ENCODE peak calls at places on chromosome 19, in ten cellular contexts. U is uterus, A is adrenal gland, Y is body of pancreas, V is HepG2, H is spleen, N is transverse colon, T is IMR-90, I is heart left ventricle, P is breast epithelium. G is an unnamed sample. For H3K4me1, the result is how much of the 10 kb centered on the place peaks cover.

GRCh38 chr19:39448271-39448670 is 2.9 kb downstream of the SUPT5H start:
- DNase-seq in H (peak), V (no peak), Y (no peak), A (no peak), T (peak), N (no peak), P (no peak), U (no peak), I (no peak), G (no peak)

GRCh38 chr19:41700381-41701195 is 7.8 kb upstream of the CEACAM5 start:
- DNase-seq in A (no peak), H (peak), T (no peak), V (no peak), Y (no peak), U (no peak), P (no peak), I (no peak), N (peak), G (no peak)

GRCh38 chr19:30656520-30657100 is 284.4 kb downstream of the ZNF536 start:
- DNase-seq in P (no peak), U (no peak), I (no peak), H (no peak), V (no peak), A (no peak), Y (no peak), N (no peak), T (no peak), G (no peak)

GRCh38 chr19:10863107-10863700 is 8.1 kb upstream of the CARM1 start:
- DNase-seq in U (no peak), P (peak), Y (peak), T (no peak), I (no peak), A (no peak), V (peak), N (no peak), H (no peak), G (peak)

GRCh38 chr19:45767410-45767880 is 1.6 kb downstream of the SIX5 start:
- DNase-seq in I (peak), N (peak), P (peak), V (peak), Y (peak), H (no peak), U (peak), T (peak), A (peak), G (peak)

GRCh38 chr19:44644391-44645016 is 794 bp downstream of the PVR start:
- DNase-seq in I (no peak), P (peak), Y (peak), T (peak), V (peak), N (peak), H (peak), A (peak), U (no peak), G (peak)

GRCh38 chr19:5627395-5627904 is 4.6 kb downstream of the SAFB start:
- DNase-seq in Y (no peak), I (peak), V (no peak), A (peak), H (peak), N (peak), U (no peak), T (peak), P (peak), G (peak)

GRCh38 chr19:4473708-4474503 is 1.8 kb downstream of the HDGFL2 start:
- DNase-seq in U (no peak), V (no peak), A (no peak), P (no peak), Y (no peak), H (no peak), N (no peak), I (no peak), T (no peak), G (no peak)

GRCh38 chr19:58349590-58349989 is 3.7 kb downstream of the A1BG start:
- DNase-seq in V (no peak), U (no peak), P (no peak), N (no peak), I (no peak), A (no peak), Y (no peak), H (peak), T (no peak), G (no peak)

GRCh38 chr19:13985771-13986347 is 20.3 kb downstream of the RFX1 start:
- DNase-seq in V (no peak), P (no peak), T (no peak), A (no peak), N (no peak), I (no peak), Y (no peak), U (no peak), H (no peak), G (no peak)

GRCh38 chr19:30082611-30083010 is 140.6 kb downstream of the URI1 start:
- DNase-seq in A (no peak), T (no peak), Y (no peak), U (no peak), H (peak), V (no peak), P (no peak), N (no peak), I (no peak), G (no peak)

GRCh38 chr19:47719047-47719885 is 6.0 kb downstream of the EHD2 start:
- DNase-seq in A (peak), I (peak), V (peak), Y (peak), H (peak), T (peak), P (peak), U (peak), N (peak), G (peak)

GRCh38 chr19:38975214-38975860 is at the start of gene FBXO17:
- DNase-seq in H (no peak), I (peak), N (peak), V (peak), U (peak), T (peak), Y (peak), A (peak), P (no peak), G (peak)

GRCh38 chr19:31146546-31147183 is 202.6 kb downstream of the TSHZ3 start:
- DNase-seq in P (no peak), A (no peak), T (no peak), N (no peak), V (no peak), U (no peak), I (no peak), Y (no peak), H (no peak), G (no peak)

GRCh38 chr19:38977445-38978314 is 2.1 kb upstream of the FBXO17 start:
- DNase-seq in H (no peak), V (no peak), Y (no peak), N (no peak), A (no peak), I (no peak), T (peak), U (no peak), P (no peak), G (no peak)

GRCh38 chr19:55549500-55550320 is 4.4 kb upstream of the SBK3 start:
- DNase-seq in H (no peak), U (no peak), I (peak), N (peak), Y (no peak), V (peak), P (no peak), A (no peak), T (peak), G (no peak)

GRCh38 chr19:9850235-9850959 is 15.3 kb downstream of the PIN1 start:
- DNase-seq in V (no peak), P (no peak), A (no peak), H (no peak), I (no peak), Y (no peak), T (no peak), N (no peak), U (no peak), G (no peak)

GRCh38 chr19:38263696-38264485 is 482 bp upstream of the SPINT2 start:
- DNase-seq in P (peak), T (peak), A (peak), U (no peak), I (peak), H (no peak), V (peak), Y (peak), N (peak), G (peak)

GRCh38 chr19:35060160-35060855 is 18.8 kb downstream of the HPN start:
- DNase-seq in H (no peak), U (no peak), Y (no peak), I (no peak), P (no peak), V (no peak), T (no peak), N (no peak), A (no peak), G (no peak)
- H3K4me1 ChIP-seq in H (under half), U (under half), Y (under half), I (under half), P (under half), V (under half), T (under half), N (under half), A (under half), G (under half)

DNA sequence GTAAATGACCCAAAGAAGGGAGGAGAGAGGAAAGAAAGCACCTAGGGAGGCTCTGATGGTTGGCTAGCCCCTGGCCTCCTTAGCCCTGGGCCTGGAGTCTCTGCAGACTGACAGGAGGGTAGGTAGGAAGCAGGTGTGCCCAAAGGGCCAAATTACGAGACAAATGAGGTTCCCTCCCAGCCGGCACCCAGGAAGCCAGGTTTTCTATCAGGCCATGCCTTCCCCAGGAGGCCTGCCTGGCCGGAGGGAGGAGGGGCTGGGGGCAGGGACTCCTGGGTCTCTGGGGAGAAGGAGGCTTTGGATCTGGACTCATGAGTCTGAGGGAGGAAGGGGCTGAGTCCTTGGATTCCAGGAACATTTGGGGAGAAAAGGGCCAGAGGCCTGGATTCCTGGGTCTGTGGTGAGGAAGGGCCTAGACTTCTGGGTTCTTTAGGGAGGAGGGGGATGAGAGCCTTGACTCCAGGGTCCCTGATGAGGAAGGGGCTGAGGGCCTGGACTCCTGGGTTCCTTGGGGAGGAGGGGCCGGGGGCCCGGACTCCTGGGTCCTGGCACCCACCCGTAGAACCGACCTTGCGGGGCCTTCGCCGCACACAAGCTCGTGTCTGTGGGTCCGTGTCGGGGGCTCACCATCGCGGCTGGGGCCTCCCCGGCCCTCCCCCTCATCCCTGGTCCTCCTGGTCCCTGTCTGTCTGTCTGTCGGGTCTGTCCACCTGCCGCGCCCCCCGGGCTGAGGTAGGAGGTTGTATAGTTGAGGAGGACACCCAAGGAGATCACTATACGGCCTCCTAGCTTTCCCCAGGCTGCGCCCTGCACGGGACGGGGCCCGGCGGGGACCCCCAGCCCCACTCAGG is 840 bp upstream of the SPACA6 start:
- DNase-seq in V (no peak), Y (no peak), P (no peak), H (no peak), A (peak), N (no peak), T (no peak), I (no peak), U (no peak), G (peak)
- H3K4me3 ChIP-seq in V (no peak), Y (no peak), P (peak), H (peak), A (no peak), N (peak), T (peak), I (peak), U (peak), G (peak)

DNA sequence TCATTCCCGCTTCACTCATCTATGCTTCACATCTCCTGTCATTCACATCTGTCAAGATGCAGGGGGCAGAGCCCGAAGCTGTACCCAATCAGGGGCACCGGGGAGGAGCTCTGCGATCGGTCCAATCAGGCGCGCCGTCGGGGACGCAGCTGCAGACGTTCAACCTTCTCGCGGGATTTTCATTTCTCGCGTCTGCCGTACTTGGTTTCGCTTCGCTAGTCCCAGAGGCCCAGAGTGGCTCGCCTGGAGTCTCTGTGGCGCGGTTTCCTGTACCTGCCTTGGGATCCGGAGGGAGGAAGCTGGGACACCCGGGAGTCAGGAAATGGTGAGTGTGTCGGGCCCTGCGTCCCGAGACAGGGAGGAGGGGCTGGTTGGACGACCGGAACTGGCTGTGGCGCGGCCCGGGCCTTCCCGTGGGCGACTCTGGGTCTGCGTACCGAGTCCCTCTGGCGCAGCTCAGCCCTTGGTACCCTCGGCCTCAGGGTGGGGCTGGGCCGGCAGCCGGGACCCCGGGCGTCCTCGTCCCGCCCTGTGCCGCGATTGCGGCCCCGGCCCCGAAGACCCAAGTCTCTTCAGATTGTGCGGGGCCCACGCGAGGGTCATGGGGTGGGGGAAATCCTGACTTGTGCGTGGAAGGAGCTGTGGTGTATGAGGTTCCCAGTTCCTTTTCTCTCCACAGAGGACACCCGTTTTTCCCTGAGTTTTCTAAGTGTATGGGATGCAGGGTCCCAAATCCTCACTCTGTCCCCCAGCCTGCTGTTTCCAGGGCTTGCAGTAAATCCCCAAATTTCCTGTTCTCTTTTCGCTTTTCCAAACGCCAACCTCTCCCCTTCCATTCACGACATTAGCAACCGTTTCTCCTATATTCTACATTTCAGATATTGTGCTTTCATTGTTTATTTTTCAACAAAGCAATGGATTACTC is at the start of gene ZNF136:
- DNase-seq in N (peak), P (peak), H (peak), I (peak), V (peak), U (peak), T (peak), Y (peak), A (peak), G (peak)
- TF ChIP-seq POLR2A in N (peak), P (peak), H (no peak), I (peak), V (peak), U (peak), T (peak), Y (peak), A (peak), G (peak)

DNA sequence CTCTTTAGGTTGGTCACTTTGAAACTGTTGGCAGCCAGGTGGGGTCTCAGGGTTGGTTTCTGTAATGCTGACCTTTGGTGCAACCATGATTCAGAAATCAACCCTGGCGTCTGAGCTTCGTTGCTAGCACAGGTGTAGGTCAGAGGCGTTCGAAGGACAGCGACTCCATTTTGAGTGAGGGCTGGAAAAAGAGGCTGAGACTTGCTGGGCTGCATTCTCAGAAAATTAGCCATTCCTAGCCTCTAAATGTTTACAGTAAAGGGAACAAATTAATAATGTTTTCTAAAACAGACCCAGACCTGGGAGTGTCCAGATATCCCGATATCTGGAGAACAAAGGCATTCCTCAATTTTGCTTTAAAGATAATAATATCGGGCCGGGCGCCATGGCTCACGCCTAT is 29.2 kb downstream of the RHPN2 start:
- DNase-seq in U (no peak), H (no peak), Y (no peak), T (no peak), I (no peak), A (no peak), P (no peak), V (no peak), N (no peak), G (no peak)
- H3K4me1 ChIP-seq in U (under half), H (under half), Y (under half), T (under half), I (under half), A (under half), P (under half), V (under half), N (under half), G (under half)

GRCh38 chr19:17330546-17331253 is 4.0 kb downstream of the ANO8 start:
- DNase-seq in N (no peak), T (no peak), U (no peak), I (no peak), A (no peak), H (no peak), V (no peak), Y (no peak), P (no peak), G (no peak)
- H3K4me3 ChIP-seq in N (no peak), T (no peak), U (no peak), I (no peak), A (no peak), H (no peak), V (no peak), Y (no peak), P (no peak), G (no peak)

GRCh38 chr19:48965033-48965805 is at the start of gene FTL:
- DNase-seq in U (peak), V (peak), A (peak), I (peak), P (peak), N (peak), H (peak), Y (peak), T (peak), G (peak)
- TF ChIP-seq POLR2A in U (peak), V (peak), A (peak), I (peak), P (peak), N (peak), H (peak), Y (peak), T (peak), G (peak)

DNA sequence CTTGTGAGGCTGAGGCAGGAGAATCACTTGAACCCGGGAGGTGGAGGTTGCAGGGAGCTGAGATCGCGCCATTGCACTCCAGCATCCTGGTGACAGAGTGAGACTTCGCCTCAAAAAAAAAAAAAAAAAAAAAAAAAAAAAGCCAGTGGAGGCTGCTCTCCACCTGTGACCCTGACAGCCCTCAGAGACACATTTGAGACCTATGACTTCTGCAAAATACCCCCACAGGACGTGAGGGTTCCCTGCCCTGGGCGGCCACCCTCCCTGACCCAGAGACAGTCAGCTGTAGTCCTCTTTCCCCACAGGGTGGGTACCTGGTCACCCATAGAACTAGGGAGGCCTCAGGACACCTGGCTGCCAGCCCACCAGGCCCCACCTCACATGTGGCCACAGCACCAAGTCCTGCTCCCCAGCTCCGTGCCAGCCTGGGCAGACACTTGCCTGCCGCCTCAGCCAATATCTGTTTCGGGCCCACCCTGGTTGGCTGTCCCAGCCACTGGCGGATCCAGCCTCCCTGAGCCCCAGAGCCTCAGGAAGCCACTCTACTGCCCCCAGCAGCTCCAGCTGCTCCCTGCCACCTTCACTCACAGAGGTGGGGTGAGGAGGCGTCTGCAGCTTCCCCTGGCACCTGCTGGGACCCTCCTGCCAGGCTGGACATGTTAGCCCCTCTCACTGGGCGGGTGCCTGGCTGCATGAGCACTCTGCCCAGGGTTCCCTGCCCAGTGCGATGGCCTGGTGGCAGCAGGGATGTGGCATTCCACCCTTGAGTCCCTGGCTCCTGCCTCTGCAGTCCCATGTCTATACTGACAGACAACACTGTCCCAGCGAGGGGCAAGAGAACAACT is 7.0 kb downstream of the MKNK2 start:
- DNase-seq in I (no peak), H (peak), T (no peak), Y (no peak), A (peak), U (peak), N (no peak), V (no peak), P (no peak), G (no peak)
- H3K4me1 ChIP-seq in I (half or more), H (half or more), T (under half), Y (half or more), A (half or more), U (under half), N (half or more), V (under half), P (half or more), G (half or more)

G was measured in testis.